ENCODE peak calls at places on chromosomes 7 and 10, in four cellular contexts. Z is tibial nerve, S is A549, N is sigmoid colon. A is an unnamed sample.

GRCh38 chr10:44458671-44459403 is 73.9 kb upstream of the CXCL12 start:
- DNase-seq in Z (no peak), S (no peak), N (no peak), A (no peak)

GRCh38 chr7:158365332-158365731 is 222.3 kb downstream of the PTPRN2 start:
- DNase-seq in Z (no peak), S (no peak), N (peak), A (no peak)

GRCh38 chr10:101574354-101574753 is 13.7 kb downstream of the POLL start:
- DNase-seq in Z (no peak), S (no peak), N (no peak), A (no peak)

GRCh38 chr7:110157631-110158362 is 933.1 kb upstream of the LRRN3 start:
- DNase-seq in Z (no peak), S (no peak), N (no peak), A (no peak)

GRCh38 chr7:25384820-25385560 is 156.7 kb upstream of the NPVF start:
- DNase-seq in Z (no peak), S (no peak), N (no peak), A (peak)

GRCh38 chr10:98030093-98030821 is at the start of gene CRTAC1:
- DNase-seq in Z (peak), S (peak), N (peak), A (peak)

GRCh38 chr10:43793714-43794113 is 145.0 kb upstream of the ZNF32 start:
- DNase-seq in Z (no peak), S (no peak), N (no peak), A (no peak)

GRCh38 chr10:84540022-84540616 is 211.7 kb downstream of the CCSER2 start:
- DNase-seq in Z (no peak), S (peak), N (no peak), A (no peak)

GRCh38 chr10:24882047-24882698 is 70.2 kb downstream of the PRTFDC1 start:
- DNase-seq in Z (no peak), S (no peak), N (no peak), A (peak)

GRCh38 chr7:74656421-74656910 is 1.1 kb upstream of the GTF2I start:
- DNase-seq in Z (peak), S (peak), N (peak), A (peak)

GRCh38 chr7:3063016-3063753 is 19.5 kb upstream of the CARD11 start:
- DNase-seq in Z (no peak), S (no peak), N (no peak), A (no peak)

GRCh38 chr10:52312999-52313349 is 1.1 kb upstream of the DKK1 start:
- DNase-seq in Z (no peak), S (peak), N (no peak), A (no peak)

GRCh38 chr7:26332698-26333097 is 41.0 kb downstream of the SNX10 start:
- DNase-seq in Z (no peak), S (no peak), N (no peak), A (no peak)

GRCh38 chr7:12709731-12710502 is 22.5 kb downstream of the ARL4A start:
- DNase-seq in Z (no peak), S (no peak), N (no peak), A (no peak)

GRCh38 chr7:100483101-100483727 is 513 bp upstream of the NYAP1 start:
- DNase-seq in Z (peak), S (peak), N (peak), A (peak)

GRCh38 chr10:32348297-32349198 is 1.6 kb upstream of the EPC1 start:
- DNase-seq in Z (no peak), S (no peak), N (no peak), A (no peak)

GRCh38 chr10:115491526-115492140 is 398.5 kb downstream of the ATRNL1 start:
- DNase-seq in Z (no peak), S (no peak), N (no peak), A (no peak)

GRCh38 chr10:78807504-78808202 is 261.1 kb upstream of the ZMIZ1 start:
- DNase-seq in Z (no peak), S (no peak), N (no peak), A (no peak)

GRCh38 chr10:59793924-59794323 is 40.7 kb upstream of the MRLN start:
- DNase-seq in Z (no peak), S (no peak), N (no peak), A (no peak)

GRCh38 chr7:133582766-133583523 is 330.1 kb downstream of the EXOC4 start:
- DNase-seq in Z (no peak), S (no peak), N (no peak), A (no peak)

GRCh38 chr7:50508471-50508943 is 56.7 kb downstream of the DDC start:
- DNase-seq in Z (no peak), S (no peak), N (no peak), A (no peak)

GRCh38 chr10:1631282-1631681 is 106.0 kb downstream of the ADARB2 start:
- DNase-seq in Z (no peak), S (no peak), N (peak), A (no peak)

GRCh38 chr7:72674394-72674793 is 153.6 kb downstream of the TYW1B start:
- DNase-seq in Z (no peak), S (no peak), N (no peak), A (no peak)

GRCh38 chr10:112963835-112964234 is 13.8 kb downstream of the TCF7L2 start:
- DNase-seq in Z (no peak), S (no peak), N (peak), A (no peak)

GRCh38 chr7:105831824-105832535 is 44.4 kb downstream of the ATXN7L1 start:
- DNase-seq in Z (no peak), S (no peak), N (no peak), A (no peak)

GRCh38 chr10:129102906-129103693 is 363.9 kb upstream of the MGMT start:
- DNase-seq in Z (peak), S (no peak), N (no peak), A (peak)

GRCh38 chr10:8055420-8056349 is 1.2 kb downstream of the GATA3 start:
- DNase-seq in Z (no peak), S (no peak), N (no peak), A (peak)

GRCh38 chr7:36661135-36661840 is 63.0 kb downstream of the AOAH start:
- DNase-seq in Z (no peak), S (no peak), N (no peak), A (no peak)
- TF ChIP-seq POLR2A in Z (no peak), S (no peak), N (no peak), A (no peak)

DNA sequence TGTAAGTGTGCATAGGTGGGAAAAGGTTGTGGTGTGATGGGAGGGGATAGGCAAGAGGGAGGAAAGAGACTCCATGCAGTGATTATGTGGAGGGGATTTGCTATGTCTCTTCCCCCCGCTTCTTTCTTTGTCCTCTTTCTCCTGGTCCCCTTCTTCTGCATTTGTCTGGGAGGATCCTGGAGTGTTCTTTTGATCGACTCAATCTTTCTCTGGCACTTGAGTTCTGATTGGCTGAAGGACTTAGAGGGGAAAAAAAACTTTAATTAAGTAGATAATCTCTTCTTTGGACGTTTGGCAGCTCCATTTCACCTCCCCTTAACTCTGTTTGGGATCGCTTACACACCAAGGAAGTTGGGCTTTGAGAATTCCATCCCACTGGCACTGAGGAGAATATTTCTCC is at the start of gene WNT8B:
- DNase-seq in Z (no peak), S (no peak), N (no peak), A (no peak)
- TF ChIP-seq EP300 in Z (no peak), S (no peak), N (no peak), A (no peak)

DNA sequence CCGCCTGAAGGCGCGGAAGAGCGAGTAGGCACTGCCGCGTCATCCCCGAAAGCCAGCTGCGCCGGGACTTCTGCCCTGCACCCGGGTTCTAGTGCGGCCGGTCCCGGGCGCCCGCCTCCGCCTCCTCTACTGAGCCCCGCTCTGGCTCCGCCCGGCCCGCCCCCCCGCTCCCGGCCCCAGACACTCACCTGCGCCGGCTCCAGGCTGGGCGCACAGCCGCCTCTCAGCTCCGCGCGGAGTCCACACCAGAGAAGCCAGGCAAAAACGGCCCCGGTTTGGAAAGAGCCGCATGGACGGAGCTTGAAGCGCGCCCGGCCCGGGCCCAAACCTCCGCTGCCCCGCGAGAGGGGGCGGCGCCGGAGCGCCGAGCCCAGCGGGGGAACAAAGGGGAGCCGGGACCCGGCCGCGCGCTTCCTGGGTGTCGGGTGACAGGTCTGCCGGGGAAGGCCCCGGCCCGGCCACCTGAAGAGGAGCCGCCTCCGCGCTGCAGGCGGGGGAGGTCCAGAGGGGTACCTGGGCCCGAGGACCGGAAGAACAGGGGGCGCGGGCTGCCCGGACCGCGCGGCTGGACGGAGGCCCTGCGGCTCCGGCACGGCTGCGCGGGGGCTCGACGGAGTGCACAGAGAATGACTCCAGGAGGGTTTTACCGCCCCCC is 168.2 kb downstream of the NRF1 start:
- DNase-seq in Z (no peak), S (peak), N (no peak), A (peak)
- TF ChIP-seq POLR2A in Z (no peak), S (peak), N (no peak), A (no peak)

GRCh38 chr10:124523301-124523871 is 61.8 kb downstream of the LHPP start:
- DNase-seq in Z (peak), S (no peak), N (peak), A (peak)
- TF ChIP-seq EP300 in Z (no peak), S (no peak), N (peak), A (peak)

GRCh38 chr7:155490697-155491628 is 33.0 kb downstream of the EN2 start:
- DNase-seq in Z (peak), S (no peak), N (no peak), A (peak)
- TF ChIP-seq POLR2A in Z (no peak), S (no peak), N (no peak), A (no peak)

A was measured in upper lobe of left lung.